ENCODE peak calls at places on chromosomes 1 and 21, in eight cellular contexts. W, A, U, F, R, M, T and G are unnamed samples.

GRCh38 chr1:175376194-175376593 is 183.6 kb upstream of the KIAA0040 start:
- DNase-seq in W (no peak), M (peak; percentile 42), U (peak; percentile 15), A (no peak), F (peak; percentile 17), T (no peak), R (peak; percentile 20), G (peak; percentile 52)

GRCh38 chr1:2641381-2642130 is 8.7 kb upstream of the MMEL1 start:
- DNase-seq in W (no peak), F (no peak), U (no peak), R (no peak), T (no peak), A (no peak), M (no peak), G (no peak)

GRCh38 chr21:42654179-42654912 is 925 bp downstream of the PDE9A start:
- DNase-seq in U (no peak), W (no peak), A (peak; percentile 13), R (no peak), F (no peak), M (peak; percentile 45), T (no peak), G (peak; percentile 19)

GRCh38 chr1:62076286-62076685 is 118.4 kb upstream of the L1TD1 start:
- DNase-seq in R (peak; percentile 87), W (peak; percentile 16), A (no peak), T (peak; percentile 31), M (no peak), F (peak; percentile 93), U (peak; percentile 65), G (peak; percentile 75)

GRCh38 chr1:116741781-116742565 is 12.3 kb upstream of the CD2 start:
- DNase-seq in F (no peak), M (no peak), R (no peak), T (no peak), A (no peak), W (no peak), U (no peak), G (no peak)

GRCh38 chr21:39714331-39714730 is 30.7 kb upstream of the IGSF5 start:
- DNase-seq in M (no peak), R (no peak), U (no peak), T (no peak), F (no peak), W (no peak), A (no peak), G (peak; percentile 95)

GRCh38 chr1:67683736-67684525 is 1.1 kb upstream of the GADD45A start:
- DNase-seq in U (peak; percentile 6), A (peak; percentile 56), F (peak; percentile 96), W (no peak), M (no peak), R (no peak), T (no peak), G (no peak)

GRCh38 chr1:163170331-163170730 is 32.4 kb downstream of the RGS5 start:
- DNase-seq in T (no peak), R (peak; percentile 61), U (no peak), A (no peak), M (no peak), F (no peak), W (no peak), G (no peak)

GRCh38 chr1:77398115-77398514 is 116.3 kb downstream of the AK5 start:
- DNase-seq in W (no peak), R (no peak), U (no peak), A (no peak), T (no peak), F (no peak), M (no peak), G (no peak)

GRCh38 chr1:905811-906531 is 17.8 kb upstream of the SAMD11 start:
- DNase-seq in T (no peak), A (no peak), R (no peak), F (no peak), U (no peak), W (peak; percentile 26), M (no peak), G (no peak)

GRCh38 chr1:177368255-177368654 is 197.5 kb downstream of the BRINP2 start:
- DNase-seq in F (peak; percentile 44), A (no peak), R (no peak), M (no peak), W (no peak), T (no peak), U (no peak), G (no peak)

GRCh38 chr1:186634511-186634910 is 45.7 kb downstream of the PTGS2 start:
- DNase-seq in F (no peak), A (no peak), R (no peak), W (no peak), M (no peak), T (no peak), U (no peak), G (no peak)

GRCh38 chr1:245710961-245711903 is 556.4 kb downstream of the KIF26B start:
- DNase-seq in A (no peak), R (no peak), F (peak; percentile 44), T (no peak), U (no peak), M (no peak), W (no peak), G (no peak)

GRCh38 chr1:16324456-16324890 is 27.8 kb downstream of the FBXO42 start:
- DNase-seq in T (peak; percentile 77), R (peak; percentile 79), A (no peak), W (peak; percentile 46), F (peak; percentile 77), M (peak; percentile 33), U (peak; percentile 52), G (no peak)